ENCODE peak calls at places on chromosomes 7 and 10, in ten cellular contexts. H is breast epithelium, R is stomach, W is upper lobe of left lung, N is sigmoid colon, T is SK-N-SH, I is GM23338, S is prostate gland, K is spleen, X is GM12878. E is an unnamed sample.

GRCh38 chr10:110416776-110417732 is 80.7 kb upstream of the DUSP5 start:
- DNase-seq in H (no peak), R (peak; percentile 71), W (peak; percentile 73), N (no peak), T (no peak), I (no peak), S (no peak), K (no peak), X (no peak), E (no peak)

GRCh38 chr7:155122831-155123230 is 52.7 kb downstream of the HTR5A start:
- DNase-seq in H (no peak), R (no peak), W (no peak), N (no peak), T (no peak), I (peak; percentile 43), S (no peak), K (no peak), X (no peak), E (no peak)

GRCh38 chr7:148116954-148117353 is 473.6 kb upstream of the C7orf33 start:
- DNase-seq in H (no peak), R (no peak), W (no peak), N (no peak), T (no peak), I (no peak), S (no peak), K (no peak), X (no peak), E (no peak)

GRCh38 chr7:142866361-142867096 is 11.7 kb downstream of the EPHB6 start:
- DNase-seq in H (no peak), R (peak; percentile 61), W (no peak), N (no peak), T (peak; percentile 88), I (peak; percentile 85), S (peak; percentile 57), K (no peak), X (no peak), E (no peak)

GRCh38 chr7:149196705-149197171 is 1.4 kb downstream of the ZNF282 start:
- DNase-seq in H (no peak), R (no peak), W (peak; percentile 35), N (peak; percentile 58), T (peak; percentile 64), I (peak; percentile 34), S (no peak), K (peak; percentile 72), X (no peak), E (no peak)

GRCh38 chr10:119957451-119957850 is 64.9 kb downstream of the SEC23IP start:
- DNase-seq in H (no peak), R (no peak), W (no peak), N (no peak), T (no peak), I (no peak), S (no peak), K (no peak), X (no peak), E (no peak)

GRCh38 chr7:45161842-45162241 is 4.3 kb downstream of the RAMP3 start:
- DNase-seq in H (no peak), R (no peak), W (no peak), N (peak; percentile 47), T (no peak), I (no peak), S (no peak), K (peak; percentile 47), X (no peak), E (no peak)

GRCh38 chr10:114631678-114632417 is 26.2 kb downstream of the ABLIM1 start:
- DNase-seq in H (no peak), R (no peak), W (no peak), N (peak; percentile 67), T (peak; percentile 87), I (peak; percentile 77), S (no peak), K (peak; percentile 78), X (no peak), E (no peak)

GRCh38 chr7:43535031-43535451 is 47.9 kb upstream of the STK17A start:
- DNase-seq in H (peak; percentile 31), R (no peak), W (no peak), N (no peak), T (no peak), I (no peak), S (no peak), K (no peak), X (no peak), E (no peak)

GRCh38 chr7:110940756-110941155 is 150.2 kb upstream of the LRRN3 start:
- DNase-seq in H (no peak), R (no peak), W (no peak), N (no peak), T (no peak), I (no peak), S (no peak), K (no peak), X (no peak), E (no peak)

GRCh38 chr7:99820408-99821027 is 7.3 kb upstream of the CYP3A43 start:
- DNase-seq in H (no peak), R (no peak), W (no peak), N (no peak), T (no peak), I (no peak), S (no peak), K (no peak), X (no peak), E (no peak)

GRCh38 chr7:107972075-107972482 is 30.9 kb downstream of the LAMB1 start:
- DNase-seq in H (no peak), R (no peak), W (no peak), N (no peak), T (peak; percentile 50), I (no peak), S (no peak), K (no peak), X (no peak), E (no peak)
- TF ChIP-seq POLR2AphosphoS5 in H (peak; percentile 48), R (peak; percentile 85), W (peak; percentile 64), N (peak; percentile 94), T (peak; percentile 63), I (no peak), S (peak; percentile 46), K (no peak), X (no peak), E (peak; percentile 98)

GRCh38 chr10:61967298-61967697 is 65.8 kb downstream of the ARID5B start:
- DNase-seq in H (no peak), R (no peak), W (no peak), N (no peak), T (no peak), I (no peak), S (no peak), K (no peak), X (no peak), E (no peak)

GRCh38 chr10:61965694-61966284 is 64.3 kb downstream of the ARID5B start:
- DNase-seq in H (no peak), R (no peak), W (no peak), N (no peak), T (no peak), I (no peak), S (no peak), K (no peak), X (no peak), E (no peak)

GRCh38 chr10:61964059-61964709 is 62.7 kb downstream of the ARID5B start:
- DNase-seq in H (no peak), R (no peak), W (no peak), N (no peak), T (no peak), I (no peak), S (no peak), K (no peak), X (no peak), E (no peak)

GRCh38 chr10:61963669-61964058 is 62.2 kb downstream of the ARID5B start:
- DNase-seq in H (no peak), R (no peak), W (no peak), N (no peak), T (no peak), I (no peak), S (no peak), K (no peak), X (no peak), E (no peak)

DNA sequence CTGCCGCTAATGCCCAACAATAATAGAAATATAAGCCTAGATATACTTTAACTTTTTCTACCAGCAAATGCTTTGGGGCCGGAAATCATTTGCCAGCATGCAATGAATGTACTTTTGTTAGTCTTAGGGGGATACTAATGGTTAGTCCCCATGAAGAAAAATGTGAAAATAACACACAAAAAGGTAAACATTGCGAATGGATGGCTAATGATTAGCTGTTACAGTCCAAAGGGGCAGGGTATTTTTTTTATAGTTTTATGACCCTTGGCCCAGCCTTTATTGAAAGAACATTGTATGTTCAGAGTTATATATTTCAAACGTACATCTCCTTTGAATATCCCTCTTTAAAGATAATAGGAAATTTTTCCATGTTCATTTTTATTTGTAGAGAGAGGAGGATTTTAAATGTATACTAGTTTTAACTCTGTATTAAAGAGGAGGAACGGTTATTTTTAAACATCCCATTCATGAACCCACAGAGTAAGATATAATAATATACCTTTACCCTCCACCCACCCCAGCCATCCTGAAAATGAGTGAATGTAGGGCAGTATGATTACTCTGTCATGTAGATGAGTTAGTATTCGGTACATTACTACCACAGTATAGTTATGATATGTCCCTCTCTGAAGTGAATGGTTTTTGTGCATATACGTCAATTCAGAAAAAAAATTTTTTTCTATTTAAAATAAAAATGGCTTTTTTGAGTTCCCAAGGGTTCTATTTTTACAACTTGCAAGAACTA is 63.6 kb downstream of the ARID5B start:
- DNase-seq in H (no peak), R (no peak), W (no peak), N (no peak), T (no peak), I (no peak), S (no peak), K (no peak), X (no peak), E (no peak)
- H3K4me3 ChIP-seq in H (no peak overlapping the region), R (no peak overlapping the region), W (no peak overlapping the region), N (no peak overlapping the region), T (no peak overlapping the region), I (no peak overlapping the region), S (no peak overlapping the region), K (no peak overlapping the region), X (peak overlapping the region; percentile 20), E (no peak overlapping the region)

GRCh38 chr10:35611750-35612149 is 6.6 kb downstream of the GJD4 start:
- DNase-seq in H (no peak), R (no peak), W (no peak), N (no peak), T (no peak), I (peak; percentile 49), S (no peak), K (no peak), X (no peak), E (no peak)
- H3K4me1 ChIP-seq in H (no peaks in the 10 kb centered on the region), R (peaks cover 11% of the 10 kb centered on the region), W (peaks cover 9% of the 10 kb centered on the region), N (peaks cover 11% of the 10 kb centered on the region), T (no peaks in the 10 kb centered on the region), I (no peaks in the 10 kb centered on the region), S (no peaks in the 10 kb centered on the region), K (peaks cover 2% of the 10 kb centered on the region), X (no peaks in the 10 kb centered on the region), E (peaks cover 16% of the 10 kb centered on the region)

DNA sequence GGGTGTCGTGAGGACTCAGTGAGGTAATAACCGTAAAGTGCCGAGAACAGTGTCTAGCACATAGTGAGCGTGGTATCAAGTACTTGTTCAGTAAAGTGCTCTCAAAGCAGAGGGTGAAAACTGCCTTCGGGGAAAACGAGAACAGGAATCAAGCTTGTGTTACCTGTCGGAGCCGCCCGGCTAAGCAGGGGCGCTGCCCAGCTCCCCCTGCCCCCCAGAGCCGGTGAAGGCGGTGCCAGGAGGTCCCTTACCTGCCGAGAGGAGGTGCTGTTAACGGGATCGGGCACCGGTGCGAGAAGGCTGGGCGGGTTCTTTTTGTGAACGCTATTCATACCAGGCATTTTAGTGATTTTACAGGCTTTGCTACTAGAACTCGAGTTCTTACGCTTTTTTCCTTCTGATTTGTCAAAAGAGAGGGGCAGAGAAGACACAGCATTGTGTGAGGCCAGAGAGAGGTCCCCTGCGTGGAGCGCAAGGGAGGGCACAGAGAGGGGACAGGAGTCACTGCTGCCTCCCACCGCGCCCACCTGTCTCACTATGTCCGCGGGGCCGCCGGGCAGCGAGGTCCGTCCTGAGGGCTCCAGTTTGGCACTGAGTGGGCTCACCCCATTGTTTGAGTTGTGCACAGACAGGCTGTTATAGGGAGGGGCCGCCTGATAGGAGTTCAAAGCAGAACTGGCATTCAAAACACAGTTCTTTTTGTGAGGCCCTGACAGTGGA is 32.5 kb upstream of the EFCAB10 start:
- DNase-seq in H (no peak), R (no peak), W (no peak), N (peak; percentile 49), T (no peak), I (no peak), S (no peak), K (no peak), X (no peak), E (no peak)
- TF ChIP-seq POLR2AphosphoS5 in H (no peak), R (no peak), W (no peak), N (no peak), T (no peak), I (no peak), S (no peak), K (peak; percentile 22), X (no peak), E (no peak)